ENCODE peak calls at places on chromosomes 4 and X, in ten cellular contexts. One of them, this sample, is unnamed.

GRCh38 chr4:81592698-81593097 is 121.0 kb upstream of the RASGEF1B start:
- DNase-seq in astrocyte of the spinal cord: no peak
- DNase-seq in HCT116: no peak
- DNase-seq in cardiac fibroblast: no peak
- DNase-seq in suprapubic skin: no peak
- DNase-seq in A673: no peak
- DNase-seq in SK-N-SH: no peak
- DNase-seq in PC-9: no peak
- DNase-seq in endothelial cell of umbilical vein: no peak
- DNase-seq in tibial artery: no peak
- DNase-seq in this sample: no peak

GRCh38 chr4:87620491-87620890 is 12.2 kb downstream of the DSPP start:
- DNase-seq in astrocyte of the spinal cord: no peak
- DNase-seq in HCT116: no peak
- DNase-seq in cardiac fibroblast: no peak
- DNase-seq in suprapubic skin: no peak
- DNase-seq in A673: no peak
- DNase-seq in SK-N-SH: no peak
- DNase-seq in PC-9: no peak
- DNase-seq in endothelial cell of umbilical vein: no peak
- DNase-seq in tibial artery: no peak
- DNase-seq in this sample: peak

GRCh38 chrX:153984351-153985178 is 12.0 kb downstream of the TMEM187 start:
- DNase-seq in astrocyte of the spinal cord: no peak
- DNase-seq in HCT116: no peak
- DNase-seq in cardiac fibroblast: no peak
- DNase-seq in suprapubic skin: no peak
- DNase-seq in A673: no peak
- DNase-seq in SK-N-SH: no peak
- DNase-seq in PC-9: no peak
- DNase-seq in endothelial cell of umbilical vein: no peak
- DNase-seq in tibial artery: no peak
- DNase-seq in this sample: no peak

GRCh38 chr4:3071811-3072210 is 2.5 kb downstream of the HTT-AS start:
- DNase-seq in astrocyte of the spinal cord: no peak
- DNase-seq in HCT116: no peak
- DNase-seq in cardiac fibroblast: peak
- DNase-seq in suprapubic skin: no peak
- DNase-seq in A673: no peak
- DNase-seq in SK-N-SH: no peak
- DNase-seq in PC-9: no peak
- DNase-seq in endothelial cell of umbilical vein: no peak
- DNase-seq in tibial artery: no peak
- DNase-seq in this sample: peak

GRCh38 chr4:95539056-95539455 is 9.7 kb downstream of the UNC5C start:
- DNase-seq in astrocyte of the spinal cord: no peak
- DNase-seq in HCT116: no peak
- DNase-seq in cardiac fibroblast: peak
- DNase-seq in suprapubic skin: no peak
- DNase-seq in A673: no peak
- DNase-seq in SK-N-SH: no peak
- DNase-seq in PC-9: no peak
- DNase-seq in endothelial cell of umbilical vein: no peak
- DNase-seq in tibial artery: no peak
- DNase-seq in this sample: no peak

GRCh38 chr4:27278615-27279014 is 418.0 kb downstream of the STIM2 start:
- DNase-seq in astrocyte of the spinal cord: peak
- DNase-seq in HCT116: no peak
- DNase-seq in cardiac fibroblast: peak
- DNase-seq in suprapubic skin: no peak
- DNase-seq in A673: peak
- DNase-seq in SK-N-SH: no peak
- DNase-seq in PC-9: no peak
- DNase-seq in endothelial cell of umbilical vein: no peak
- DNase-seq in tibial artery: no peak
- DNase-seq in this sample: peak

GRCh38 chr4:26854701-26855100 is 5.9 kb upstream of the STIM2 start:
- DNase-seq in astrocyte of the spinal cord: no peak
- DNase-seq in HCT116: no peak
- DNase-seq in cardiac fibroblast: no peak
- DNase-seq in suprapubic skin: no peak
- DNase-seq in A673: no peak
- DNase-seq in SK-N-SH: no peak
- DNase-seq in PC-9: no peak
- DNase-seq in endothelial cell of umbilical vein: no peak
- DNase-seq in tibial artery: no peak
- DNase-seq in this sample: no peak

GRCh38 chr4:87410669-87411068 is 11.7 kb upstream of the NUDT9 start:
- DNase-seq in astrocyte of the spinal cord: no peak
- DNase-seq in HCT116: no peak
- DNase-seq in cardiac fibroblast: no peak
- DNase-seq in suprapubic skin: no peak
- DNase-seq in A673: no peak
- DNase-seq in SK-N-SH: no peak
- DNase-seq in PC-9: no peak
- DNase-seq in endothelial cell of umbilical vein: no peak
- DNase-seq in tibial artery: no peak
- DNase-seq in this sample: no peak

GRCh38 chrX:20265221-20265725 is 1.4 kb downstream of the RPS6KA3 start:
- DNase-seq in astrocyte of the spinal cord: peak
- DNase-seq in HCT116: peak
- DNase-seq in cardiac fibroblast: peak
- DNase-seq in suprapubic skin: peak
- DNase-seq in A673: peak
- DNase-seq in SK-N-SH: peak
- DNase-seq in PC-9: peak
- DNase-seq in endothelial cell of umbilical vein: peak
- DNase-seq in tibial artery: peak
- DNase-seq in this sample: peak

GRCh38 chr4:137543198-137543597 is 10.9 kb upstream of the PCDH18 start:
- DNase-seq in astrocyte of the spinal cord: no peak
- DNase-seq in HCT116: no peak
- DNase-seq in cardiac fibroblast: no peak
- DNase-seq in suprapubic skin: no peak
- DNase-seq in A673: peak
- DNase-seq in SK-N-SH: no peak
- DNase-seq in PC-9: no peak
- DNase-seq in endothelial cell of umbilical vein: no peak
- DNase-seq in tibial artery: no peak
- DNase-seq in this sample: no peak

GRCh38 chr4:23934915-23935314 is 45.1 kb upstream of the PPARGC1A start:
- DNase-seq in astrocyte of the spinal cord: peak
- DNase-seq in HCT116: no peak
- DNase-seq in cardiac fibroblast: peak
- DNase-seq in suprapubic skin: peak
- DNase-seq in A673: no peak
- DNase-seq in SK-N-SH: no peak
- DNase-seq in PC-9: no peak
- DNase-seq in endothelial cell of umbilical vein: no peak
- DNase-seq in tibial artery: peak
- DNase-seq in this sample: peak

GRCh38 chrX:132843387-132843786 is 115.0 kb downstream of the HS6ST2 start:
- DNase-seq in astrocyte of the spinal cord: no peak
- DNase-seq in HCT116: no peak
- DNase-seq in cardiac fibroblast: no peak
- DNase-seq in suprapubic skin: no peak
- DNase-seq in A673: no peak
- DNase-seq in SK-N-SH: no peak
- DNase-seq in PC-9: no peak
- DNase-seq in endothelial cell of umbilical vein: no peak
- DNase-seq in tibial artery: no peak
- DNase-seq in this sample: no peak

DNA sequence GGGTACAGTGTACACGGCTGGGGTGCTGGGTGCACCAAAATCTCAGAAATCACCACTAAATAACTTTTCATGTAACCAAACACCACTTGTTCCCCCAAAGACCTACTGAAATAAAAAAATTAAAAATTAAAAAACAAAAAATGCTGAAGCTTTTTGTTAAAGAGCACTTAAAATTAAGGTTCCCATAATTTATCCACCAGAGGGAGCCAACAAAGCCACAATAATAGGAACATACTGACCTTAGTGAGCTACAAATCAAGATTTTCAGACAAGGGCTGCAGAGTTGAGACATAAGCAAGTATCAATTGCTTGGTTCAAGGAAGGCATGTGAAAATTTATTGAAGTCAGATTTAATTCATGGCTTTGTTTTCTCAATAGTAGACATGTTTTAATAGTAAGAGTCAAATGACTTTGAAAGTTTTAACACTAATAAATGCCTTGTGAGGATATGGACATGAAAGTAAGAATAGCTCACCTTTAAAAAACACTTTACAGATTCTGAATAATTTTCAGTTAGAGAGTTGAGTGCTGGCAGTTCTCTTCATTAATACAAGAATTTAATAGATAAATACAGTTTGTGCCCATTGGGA is 43.0 kb upstream of the SCOC start:
- DNase-seq in astrocyte of the spinal cord: peak
- DNase-seq in HCT116: peak
- DNase-seq in cardiac fibroblast: peak
- DNase-seq in suprapubic skin: no peak
- DNase-seq in A673: peak
- DNase-seq in SK-N-SH: no peak
- DNase-seq in PC-9: no peak
- DNase-seq in endothelial cell of umbilical vein: peak
- DNase-seq in tibial artery: no peak
- DNase-seq in this sample: peak
- TF ChIP-seq CTCF in astrocyte of the spinal cord: peak
- TF ChIP-seq CTCF in HCT116: peak
- TF ChIP-seq CTCF in cardiac fibroblast: peak
- TF ChIP-seq CTCF in suprapubic skin: no peak
- TF ChIP-seq CTCF in A673: peak
- TF ChIP-seq CTCF in SK-N-SH: peak
- TF ChIP-seq CTCF in PC-9: peak
- TF ChIP-seq CTCF in endothelial cell of umbilical vein: peak
- TF ChIP-seq CTCF in tibial artery: peak
- TF ChIP-seq CTCF in this sample: peak

DNA sequence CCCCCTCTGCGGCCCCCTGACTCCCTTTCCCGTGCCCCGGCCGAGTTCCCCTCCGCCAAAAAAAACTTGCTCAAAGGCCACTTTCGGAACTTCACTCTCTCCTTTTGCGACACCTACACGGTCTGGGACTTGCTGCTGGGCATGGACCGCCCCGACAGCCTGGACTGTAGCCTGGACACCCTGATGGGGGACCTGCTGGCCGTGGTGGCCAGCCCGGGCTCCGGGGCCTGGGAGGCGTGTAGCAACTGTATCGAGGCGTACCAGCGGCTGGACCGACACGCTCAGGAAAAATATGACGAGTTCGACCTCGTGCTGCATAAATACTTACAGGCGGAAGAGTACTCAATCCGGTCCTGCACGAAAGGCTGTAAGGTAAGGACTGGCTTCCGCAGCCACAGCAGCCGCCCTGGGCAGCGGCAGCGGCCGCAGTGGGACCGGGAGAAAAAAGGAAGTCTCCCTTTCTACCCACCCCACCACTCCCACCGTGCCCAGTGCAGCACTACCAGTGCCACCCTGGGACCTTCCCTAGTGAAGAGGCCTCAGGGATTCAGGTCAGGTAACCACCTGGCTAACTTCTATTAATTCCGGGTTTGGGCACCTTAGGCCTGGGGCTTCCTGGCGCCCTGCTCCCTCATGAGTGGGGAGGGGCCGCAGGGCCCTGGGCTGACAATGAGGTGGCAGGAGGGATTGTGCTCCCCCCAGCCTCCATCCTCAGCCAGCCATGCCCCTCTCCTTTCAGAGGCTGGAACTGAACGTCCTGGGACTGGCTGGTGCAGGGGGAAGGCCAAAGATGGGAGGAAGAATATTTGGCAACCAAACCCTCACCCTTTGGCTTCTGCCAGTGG is 1.9 kb downstream of the NALF2 start:
- DNase-seq in astrocyte of the spinal cord: no peak
- DNase-seq in HCT116: no peak
- DNase-seq in cardiac fibroblast: no peak
- DNase-seq in suprapubic skin: no peak
- DNase-seq in A673: no peak
- DNase-seq in SK-N-SH: no peak
- DNase-seq in PC-9: no peak
- DNase-seq in endothelial cell of umbilical vein: no peak
- DNase-seq in tibial artery: no peak
- DNase-seq in this sample: no peak
- H3K4me3 ChIP-seq in astrocyte of the spinal cord: no peak
- H3K4me3 ChIP-seq in HCT116: no peak
- H3K4me3 ChIP-seq in cardiac fibroblast: no peak
- H3K4me3 ChIP-seq in suprapubic skin: peak
- H3K4me3 ChIP-seq in A673: no peak
- H3K4me3 ChIP-seq in SK-N-SH: no peak
- H3K4me3 ChIP-seq in PC-9: no peak
- H3K4me3 ChIP-seq in endothelial cell of umbilical vein: no peak
- H3K4me3 ChIP-seq in tibial artery: no peak
- H3K4me3 ChIP-seq in this sample: no peak

DNA sequence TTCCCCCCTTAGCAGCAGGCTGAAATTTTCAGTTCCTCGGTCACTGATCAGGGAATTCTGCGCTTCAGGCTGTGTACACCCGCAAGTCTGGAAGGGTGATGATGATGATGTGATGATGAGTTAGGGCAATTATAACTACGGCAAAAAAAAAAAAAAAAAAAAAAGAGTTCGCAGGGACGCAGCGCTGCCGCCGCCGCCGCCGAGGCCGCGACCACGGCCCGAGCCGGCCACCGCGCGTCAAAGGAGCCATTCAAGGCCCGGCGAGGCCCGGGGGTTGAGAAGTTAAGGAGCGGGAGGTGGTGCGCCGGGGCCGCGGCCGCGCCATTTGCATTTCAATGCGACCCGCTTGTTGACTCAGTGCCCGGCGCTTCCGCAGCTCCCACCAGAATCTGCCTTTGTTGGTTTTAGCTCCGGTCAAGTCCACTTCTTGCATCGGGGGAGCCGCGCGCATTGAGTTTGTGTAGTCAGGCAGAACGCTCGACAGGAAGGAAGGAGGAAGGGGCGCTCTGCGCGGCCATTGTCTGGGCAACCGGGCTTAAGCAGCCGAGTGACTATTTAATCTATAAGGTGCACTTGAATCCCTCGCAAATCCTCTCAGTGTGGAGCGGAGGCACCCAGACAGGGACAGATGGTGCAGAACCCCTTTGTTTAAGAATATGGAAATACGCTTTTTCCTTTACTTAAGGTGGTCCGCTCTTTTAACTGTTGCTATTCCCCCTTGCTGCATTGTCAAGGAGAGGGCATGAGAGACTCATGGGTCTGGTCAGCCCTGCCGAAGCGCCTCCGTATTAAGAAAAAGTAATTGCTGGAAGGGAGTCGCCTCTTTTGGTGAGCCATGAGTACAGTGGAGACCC is 109.1 kb downstream of the SPRY1 start:
- DNase-seq in astrocyte of the spinal cord: peak
- DNase-seq in HCT116: no peak
- DNase-seq in cardiac fibroblast: peak
- DNase-seq in suprapubic skin: peak
- DNase-seq in A673: peak
- DNase-seq in SK-N-SH: peak
- DNase-seq in PC-9: peak
- DNase-seq in endothelial cell of umbilical vein: peak
- DNase-seq in tibial artery: peak
- DNase-seq in this sample: peak
- TF ChIP-seq CTCF in astrocyte of the spinal cord: no peak
- TF ChIP-seq CTCF in HCT116: no peak
- TF ChIP-seq CTCF in cardiac fibroblast: no peak
- TF ChIP-seq CTCF in suprapubic skin: no peak
- TF ChIP-seq CTCF in A673: no peak
- TF ChIP-seq CTCF in SK-N-SH: no peak
- TF ChIP-seq CTCF in PC-9: no peak
- TF ChIP-seq CTCF in endothelial cell of umbilical vein: no peak
- TF ChIP-seq CTCF in tibial artery: no peak
- TF ChIP-seq CTCF in this sample: no peak

GRCh38 chr4:986949-987688 is at the start of gene IDUA:
- DNase-seq in astrocyte of the spinal cord: peak
- DNase-seq in HCT116: peak
- DNase-seq in cardiac fibroblast: peak
- DNase-seq in suprapubic skin: peak
- DNase-seq in A673: peak
- DNase-seq in SK-N-SH: peak
- DNase-seq in PC-9: peak
- DNase-seq in endothelial cell of umbilical vein: peak
- DNase-seq in tibial artery: peak
- DNase-seq in this sample: peak
- H3K4me3 ChIP-seq in astrocyte of the spinal cord: peak
- H3K4me3 ChIP-seq in HCT116: peak
- H3K4me3 ChIP-seq in cardiac fibroblast: peak
- H3K4me3 ChIP-seq in suprapubic skin: peak
- H3K4me3 ChIP-seq in A673: peak
- H3K4me3 ChIP-seq in SK-N-SH: peak
- H3K4me3 ChIP-seq in PC-9: peak
- H3K4me3 ChIP-seq in endothelial cell of umbilical vein: peak
- H3K4me3 ChIP-seq in tibial artery: peak
- H3K4me3 ChIP-seq in this sample: peak